ENCODE peak calls at places on chromosomes 5 and 9, in eight cellular contexts. One of them, this sample, is unnamed. For H3K4me1, the result is how much of the 10 kb centered on the place peaks cover.

GRCh38 chr5:159163027-159163699 is 46.2 kb downstream of the RNF145 start:
- DNase-seq in CD8-positive, alpha-beta T cell: no peak
- DNase-seq in ovary: no peak
- DNase-seq in cardiac muscle cell: no peak
- DNase-seq in GM23248: peak
- DNase-seq in esophagus squamous epithelium: no peak
- DNase-seq in Peyer's patch: no peak
- DNase-seq in thyroid gland: peak
- DNase-seq in this sample: no peak

GRCh38 chr9:134778156-134778555 is 102.5 kb upstream of the FCN2 start:
- DNase-seq in CD8-positive, alpha-beta T cell: no peak
- DNase-seq in ovary: no peak
- DNase-seq in cardiac muscle cell: no peak
- DNase-seq in GM23248: no peak
- DNase-seq in esophagus squamous epithelium: no peak
- DNase-seq in Peyer's patch: no peak
- DNase-seq in thyroid gland: no peak
- DNase-seq in this sample: no peak

GRCh38 chr5:16907270-16907669 is 28.8 kb downstream of the MYO10 start:
- DNase-seq in CD8-positive, alpha-beta T cell: no peak
- DNase-seq in ovary: no peak
- DNase-seq in cardiac muscle cell: no peak
- DNase-seq in GM23248: no peak
- DNase-seq in esophagus squamous epithelium: no peak
- DNase-seq in Peyer's patch: no peak
- DNase-seq in thyroid gland: no peak
- DNase-seq in this sample: no peak

GRCh38 chr9:87259543-87259942 is 238.1 kb upstream of the DAPK1 start:
- DNase-seq in CD8-positive, alpha-beta T cell: no peak
- DNase-seq in ovary: no peak
- DNase-seq in cardiac muscle cell: no peak
- DNase-seq in GM23248: peak
- DNase-seq in esophagus squamous epithelium: no peak
- DNase-seq in Peyer's patch: no peak
- DNase-seq in thyroid gland: no peak
- DNase-seq in this sample: no peak

GRCh38 chr9:133876144-133876543 is 116.0 kb downstream of the VAV2 start:
- DNase-seq in CD8-positive, alpha-beta T cell: no peak
- DNase-seq in ovary: no peak
- DNase-seq in cardiac muscle cell: no peak
- DNase-seq in GM23248: no peak
- DNase-seq in esophagus squamous epithelium: no peak
- DNase-seq in Peyer's patch: no peak
- DNase-seq in thyroid gland: no peak
- DNase-seq in this sample: no peak

GRCh38 chr5:99033014-99033931 is 104.5 kb upstream of the CHD1 start:
- DNase-seq in CD8-positive, alpha-beta T cell: no peak
- DNase-seq in ovary: no peak
- DNase-seq in cardiac muscle cell: no peak
- DNase-seq in GM23248: peak
- DNase-seq in esophagus squamous epithelium: no peak
- DNase-seq in Peyer's patch: no peak
- DNase-seq in thyroid gland: no peak
- DNase-seq in this sample: no peak

GRCh38 chr5:90518666-90519065 is 10.7 kb downstream of the LYSMD3 start:
- DNase-seq in CD8-positive, alpha-beta T cell: no peak
- DNase-seq in ovary: no peak
- DNase-seq in cardiac muscle cell: no peak
- DNase-seq in GM23248: peak
- DNase-seq in esophagus squamous epithelium: no peak
- DNase-seq in Peyer's patch: no peak
- DNase-seq in thyroid gland: no peak
- DNase-seq in this sample: no peak

GRCh38 chr9:92983984-92984589 is 36.8 kb downstream of the FGD3 start:
- DNase-seq in CD8-positive, alpha-beta T cell: no peak
- DNase-seq in ovary: no peak
- DNase-seq in cardiac muscle cell: no peak
- DNase-seq in GM23248: no peak
- DNase-seq in esophagus squamous epithelium: no peak
- DNase-seq in Peyer's patch: no peak
- DNase-seq in thyroid gland: no peak
- DNase-seq in this sample: no peak

GRCh38 chr5:57735754-57736153 is 253.1 kb upstream of the ACTBL2 start:
- DNase-seq in CD8-positive, alpha-beta T cell: no peak
- DNase-seq in ovary: no peak
- DNase-seq in cardiac muscle cell: no peak
- DNase-seq in GM23248: peak
- DNase-seq in esophagus squamous epithelium: no peak
- DNase-seq in Peyer's patch: no peak
- DNase-seq in thyroid gland: no peak
- DNase-seq in this sample: no peak

GRCh38 chr5:123610665-123611406 is 98.9 kb downstream of the CSNK1G3 start:
- DNase-seq in CD8-positive, alpha-beta T cell: no peak
- DNase-seq in ovary: no peak
- DNase-seq in cardiac muscle cell: peak
- DNase-seq in GM23248: peak
- DNase-seq in esophagus squamous epithelium: no peak
- DNase-seq in Peyer's patch: no peak
- DNase-seq in thyroid gland: no peak
- DNase-seq in this sample: peak

GRCh38 chr9:131405429-131405828 is 11.5 kb downstream of the PRRC2B start:
- DNase-seq in CD8-positive, alpha-beta T cell: peak
- DNase-seq in ovary: no peak
- DNase-seq in cardiac muscle cell: peak
- DNase-seq in GM23248: peak
- DNase-seq in esophagus squamous epithelium: no peak
- DNase-seq in Peyer's patch: no peak
- DNase-seq in thyroid gland: peak
- DNase-seq in this sample: no peak
- H3K4me1 ChIP-seq in CD8-positive, alpha-beta T cell: half or more
- H3K4me1 ChIP-seq in ovary: under half
- H3K4me1 ChIP-seq in cardiac muscle cell: half or more
- H3K4me1 ChIP-seq in GM23248: half or more
- H3K4me1 ChIP-seq in esophagus squamous epithelium: half or more
- H3K4me1 ChIP-seq in Peyer's patch: half or more
- H3K4me1 ChIP-seq in thyroid gland: half or more
- H3K4me1 ChIP-seq in this sample: half or more

DNA sequence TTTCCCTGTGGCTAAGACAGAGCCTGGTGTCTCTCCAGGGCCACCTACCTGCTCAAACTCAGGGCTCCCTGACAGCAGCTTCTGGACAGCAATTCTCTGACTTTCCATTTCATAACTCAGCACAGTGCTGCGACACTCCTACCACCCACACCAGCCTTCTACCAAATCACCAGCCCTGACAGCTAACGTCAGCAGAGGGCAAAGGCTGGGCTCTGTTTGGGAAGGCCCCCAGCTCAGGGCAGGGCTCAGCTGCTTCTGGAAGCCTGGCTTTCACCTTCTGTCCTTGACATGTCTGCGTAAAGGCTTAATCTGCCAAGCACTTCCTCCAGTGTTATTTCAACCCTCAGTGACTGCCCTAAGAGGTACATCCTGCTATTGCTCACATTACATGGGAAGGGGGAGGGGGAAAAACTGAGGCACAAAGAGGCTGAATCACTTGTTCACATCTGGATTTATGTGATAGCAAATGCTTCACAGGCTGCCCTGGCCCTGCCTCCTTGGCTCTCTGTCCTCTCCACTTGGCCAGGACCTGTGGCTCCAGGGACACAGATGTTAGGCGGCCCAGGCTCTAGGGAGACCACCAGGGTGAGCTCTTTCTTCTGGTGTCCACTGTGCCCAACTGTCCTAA is 102.5 kb upstream of the PANK3 start:
- DNase-seq in CD8-positive, alpha-beta T cell: no peak
- DNase-seq in ovary: peak
- DNase-seq in cardiac muscle cell: peak
- DNase-seq in GM23248: peak
- DNase-seq in esophagus squamous epithelium: no peak
- DNase-seq in Peyer's patch: peak
- DNase-seq in thyroid gland: peak
- DNase-seq in this sample: no peak
- H3K27ac ChIP-seq in CD8-positive, alpha-beta T cell: no peak
- H3K27ac ChIP-seq in ovary: peak
- H3K27ac ChIP-seq in cardiac muscle cell: peak
- H3K27ac ChIP-seq in GM23248: peak
- H3K27ac ChIP-seq in esophagus squamous epithelium: no peak
- H3K27ac ChIP-seq in Peyer's patch: no peak
- H3K27ac ChIP-seq in thyroid gland: no peak
- H3K27ac ChIP-seq in this sample: no peak

GRCh38 chr5:136036293-136036911 is 7.6 kb downstream of the TGFBI start:
- DNase-seq in CD8-positive, alpha-beta T cell: no peak
- DNase-seq in ovary: no peak
- DNase-seq in cardiac muscle cell: no peak
- DNase-seq in GM23248: peak
- DNase-seq in esophagus squamous epithelium: no peak
- DNase-seq in Peyer's patch: no peak
- DNase-seq in thyroid gland: no peak
- DNase-seq in this sample: no peak
- H3K4me1 ChIP-seq in CD8-positive, alpha-beta T cell: under half
- H3K4me1 ChIP-seq in ovary: under half
- H3K4me1 ChIP-seq in cardiac muscle cell: under half
- H3K4me1 ChIP-seq in GM23248: half or more
- H3K4me1 ChIP-seq in esophagus squamous epithelium: half or more
- H3K4me1 ChIP-seq in Peyer's patch: under half
- H3K4me1 ChIP-seq in thyroid gland: under half
- H3K4me1 ChIP-seq in this sample: under half

DNA sequence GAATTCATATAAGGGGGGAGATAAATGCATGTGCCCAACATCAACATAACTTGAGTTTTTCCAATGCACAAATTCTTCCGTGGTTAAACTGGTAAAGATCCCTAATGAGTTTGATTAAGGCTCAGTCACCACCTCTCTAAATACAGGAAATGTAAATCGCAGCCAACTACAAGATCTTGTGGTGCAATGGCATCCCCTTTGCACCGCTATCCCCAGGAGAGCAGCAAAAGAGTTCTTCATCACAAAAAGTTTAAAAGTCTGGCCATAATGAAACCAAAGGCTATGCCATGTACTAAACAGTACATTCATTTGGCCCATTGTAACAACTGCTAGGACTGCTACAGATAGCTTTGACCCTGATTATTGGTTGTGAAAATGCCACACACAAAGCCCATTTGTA is 44.6 kb downstream of the ZNF608 start:
- DNase-seq in CD8-positive, alpha-beta T cell: no peak
- DNase-seq in ovary: no peak
- DNase-seq in cardiac muscle cell: no peak
- DNase-seq in GM23248: no peak
- DNase-seq in esophagus squamous epithelium: no peak
- DNase-seq in Peyer's patch: no peak
- DNase-seq in thyroid gland: no peak
- DNase-seq in this sample: no peak
- H3K27ac ChIP-seq in CD8-positive, alpha-beta T cell: no peak
- H3K27ac ChIP-seq in ovary: no peak
- H3K27ac ChIP-seq in cardiac muscle cell: peak
- H3K27ac ChIP-seq in GM23248: no peak
- H3K27ac ChIP-seq in esophagus squamous epithelium: no peak
- H3K27ac ChIP-seq in Peyer's patch: no peak
- H3K27ac ChIP-seq in thyroid gland: no peak
- H3K27ac ChIP-seq in this sample: no peak